ENCODE peak calls at places on chromosome 4, in four cellular contexts. G is AG10803, T is skeletal muscle cell, D is IMR-90. J is an unnamed sample.

GRCh38 chr4:170336238-170336775 is 246.6 kb upstream of the AADAT start:
- DNase-seq in T (no peak), D (no peak), G (no peak), J (no peak)

GRCh38 chr4:53507671-53508286 is 83.5 kb downstream of the LNX1 start:
- DNase-seq in G (peak), T (peak), D (peak), J (peak)

GRCh38 chr4:132646186-132646585 is 502.9 kb upstream of the PCDH10 start:
- DNase-seq in D (no peak), T (no peak), G (no peak), J (no peak)

GRCh38 chr4:163164591-163164990 is 2.1 kb downstream of the NAF1 start:
- DNase-seq in T (no peak), D (no peak), G (peak), J (peak)

GRCh38 chr4:161936625-161937133 is 227.1 kb downstream of the FSTL5 start:
- DNase-seq in G (peak), T (peak), D (peak), J (peak)

GRCh38 chr4:22515888-22516541 is at the start of gene ADGRA3:
- DNase-seq in G (peak), D (peak), T (no peak), J (peak)

GRCh38 chr4:53777244-53777984 is 186.1 kb upstream of the LNX1 start:
- DNase-seq in T (peak), G (peak), D (peak), J (peak)

GRCh38 chr4:8840816-8841455 is 30.7 kb downstream of the HMX1 start:
- DNase-seq in G (no peak), D (no peak), T (no peak), J (no peak)

GRCh38 chr4:140195806-140196205 is 41.8 kb upstream of the MAML3 start:
- DNase-seq in D (no peak), T (no peak), G (no peak), J (no peak)

GRCh38 chr4:92136434-92136833 is 167.3 kb upstream of the GRID2 start:
- DNase-seq in G (no peak), D (no peak), T (no peak), J (no peak)

GRCh38 chr4:113584407-113585150 is 177.0 kb downstream of the CAMK2D start:
- DNase-seq in G (peak), T (peak), D (peak), J (peak)

GRCh38 chr4:42786350-42787070 is 106.0 kb upstream of the GRXCR1 start:
- DNase-seq in G (no peak), T (no peak), D (no peak), J (no peak)

GRCh38 chr4:96035727-96036126 is 195.8 kb downstream of the PDHA2 start:
- DNase-seq in G (no peak), T (no peak), D (no peak), J (no peak)

GRCh38 chr4:57119054-57119651 is 9.0 kb upstream of the IGFBP7 start:
- DNase-seq in G (peak), D (peak), T (peak), J (peak)

GRCh38 chr4:122762966-122763716 is 30.6 kb downstream of the BBS12 start:
- DNase-seq in G (peak), D (no peak), T (no peak), J (no peak)

GRCh38 chr4:98467627-98468072 is 190.8 kb downstream of the TSPAN5 start:
- DNase-seq in G (peak), T (peak), D (peak), J (peak)

GRCh38 chr4:112231779-112232713 is at the start of gene AP1AR:
- DNase-seq in G (peak), D (peak), T (no peak), J (peak)

GRCh38 chr4:39048291-39048690 is 13.7 kb upstream of the KLHL5 start:
- DNase-seq in T (no peak), D (peak), G (no peak), J (no peak)

GRCh38 chr4:187171731-187172339 is 448.2 kb upstream of the FAT1 start:
- DNase-seq in D (peak), G (peak), T (no peak), J (peak)

GRCh38 chr4:7777871-7778523 is 161.7 kb downstream of the AFAP1 start:
- DNase-seq in T (no peak), G (no peak), D (no peak), J (no peak)

GRCh38 chr4:83252782-83253405 is 31.7 kb downstream of the COQ2 start:
- DNase-seq in D (peak), T (no peak), G (peak), J (peak)

GRCh38 chr4:92198711-92199110 is 105.1 kb upstream of the GRID2 start:
- DNase-seq in D (peak), G (no peak), T (peak), J (peak)

GRCh38 chr4:168840988-168841681 is 168.9 kb downstream of the CBR4 start:
- DNase-seq in G (no peak), D (no peak), T (no peak), J (no peak)

GRCh38 chr4:179124957-179125356 is 1682.7 kb upstream of the AGA start:
- DNase-seq in G (no peak), T (no peak), D (no peak), J (no peak)

GRCh38 chr4:112213850-112214249 is 17.7 kb upstream of the AP1AR start:
- DNase-seq in T (peak), G (peak), D (peak), J (peak)

GRCh38 chr4:26161030-26161824 is 159.6 kb upstream of the RBPJ start:
- DNase-seq in T (no peak), G (no peak), D (no peak), J (no peak)

GRCh38 chr4:97548943-97549583 is 594.2 kb downstream of the STPG2 start:
- DNase-seq in G (no peak), D (no peak), T (no peak), J (no peak)

GRCh38 chr4:113540859-113541258 is 220.7 kb downstream of the CAMK2D start:
- DNase-seq in T (no peak), G (peak), D (peak), J (peak)

DNA sequence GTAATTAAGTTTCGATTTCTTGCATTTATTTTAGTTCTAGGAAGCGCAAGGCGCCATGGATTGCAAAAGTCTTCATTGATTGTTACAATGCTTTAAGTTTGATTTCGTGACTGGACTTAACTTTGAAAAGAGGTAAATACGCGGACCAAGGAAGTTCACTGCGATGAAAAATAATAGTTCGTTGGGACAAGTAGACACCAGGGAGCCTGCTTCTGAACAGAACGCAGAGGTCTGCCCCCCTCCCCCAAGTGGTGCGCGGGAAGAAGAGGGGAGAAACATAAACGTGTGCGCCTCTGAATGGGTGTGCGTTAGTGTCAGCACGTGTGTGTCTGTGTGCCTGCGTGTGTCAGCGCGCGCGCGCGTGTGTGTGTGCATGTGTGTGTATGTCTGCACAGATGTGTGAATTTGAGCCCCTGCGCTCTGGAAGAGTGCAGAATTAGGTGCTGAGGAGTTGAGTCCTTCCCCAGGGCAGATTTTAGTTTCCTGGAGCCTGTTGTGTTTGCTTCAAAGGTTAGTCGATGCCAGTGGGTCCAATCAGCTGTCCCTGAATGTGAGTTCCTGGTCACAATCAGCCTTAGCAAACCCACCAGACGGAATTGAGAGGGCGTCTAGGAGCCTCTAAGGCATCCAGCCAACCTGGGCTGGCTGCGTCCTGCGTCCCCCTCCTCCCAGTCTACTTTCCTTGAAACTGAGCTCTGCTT is 5.8 kb upstream of the POU4F2 start:
- DNase-seq in D (no peak), G (no peak), T (no peak), J (no peak)
- H3K4me3 ChIP-seq in D (no peak), G (no peak), T (no peak), J (no peak)

DNA sequence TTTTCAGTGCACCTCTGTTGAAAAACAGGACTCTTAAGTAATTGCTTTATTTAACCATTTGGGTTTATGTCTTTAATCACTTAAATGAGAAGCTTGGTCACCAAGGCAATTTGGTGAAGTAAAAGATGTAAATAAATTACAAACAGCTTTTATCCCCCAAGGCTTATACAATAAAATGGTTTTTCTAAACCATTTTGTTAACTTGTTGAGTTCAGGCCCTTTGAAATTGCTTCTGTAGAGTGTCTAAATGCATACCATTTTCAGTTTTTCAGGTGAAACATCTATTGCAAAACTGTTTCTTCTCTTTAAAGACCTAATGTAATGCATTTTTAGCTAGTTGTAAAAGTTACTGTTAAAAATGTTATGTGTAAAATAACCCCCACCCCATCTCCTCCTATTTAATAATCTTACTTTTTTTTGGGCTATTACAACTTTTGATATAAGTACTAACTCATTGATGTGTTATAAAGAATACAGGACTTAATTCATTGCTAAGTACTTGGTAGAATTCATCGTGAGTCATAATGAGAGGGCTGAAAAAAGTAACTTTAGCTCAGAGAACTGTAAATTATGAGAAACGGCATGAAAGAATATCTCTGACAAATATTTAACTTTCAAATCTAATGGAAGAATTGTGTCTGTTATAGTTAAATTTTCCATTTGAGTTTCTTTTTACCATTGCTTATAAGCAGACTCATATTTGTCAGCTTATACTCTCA is 4.5 kb downstream of the RAPGEF2 start:
- DNase-seq in G (peak), D (peak), T (no peak), J (peak)
- H3K4me3 ChIP-seq in G (no peak), D (no peak), T (no peak), J (peak)

GRCh38 chr4:173535165-173535737 is 5.2 kb upstream of the HAND2 start:
- DNase-seq in T (no peak), D (no peak), G (no peak), J (no peak)
- H3K4me3 ChIP-seq in T (no peak), D (no peak), G (no peak), J (no peak)

GRCh38 chr4:74097631-74098550 is 1.1 kb downstream of the CXCL2 start:
- DNase-seq in D (no peak), T (no peak), G (no peak), J (peak)

GRCh38 chr4:74096265-74096980 is 2.6 kb downstream of the CXCL2 start:
- DNase-seq in D (no peak), T (no peak), G (no peak), J (no peak)

GRCh38 chr4:74095886-74096264 is 3.1 kb downstream of the CXCL2 start:
- DNase-seq in T (no peak), G (no peak), D (no peak), J (no peak)

GRCh38 chr4:74098628-74098995 is 383 bp downstream of the CXCL2 start:
- DNase-seq in D (no peak), G (no peak), T (no peak), J (peak)

GRCh38 chr4:74097161-74097560 is 1.8 kb downstream of the CXCL2 start:
- DNase-seq in D (no peak), T (no peak), G (no peak), J (no peak)
- H3K4me3 ChIP-seq in D (no peak), T (peak), G (no peak), J (no peak)